ENCODE peak calls at places on chromosomes 5 and 9, in four cellular contexts. P, W, R and D are unnamed samples.

GRCh38 chr5:36414869-36415282 is 113.2 kb upstream of the RANBP3L start:
- DNase-seq in W (peak; percentile 65), P (peak; percentile 73), R (no peak), D (no peak)

GRCh38 chr5:175195698-175196656 is 248.0 kb downstream of the DRD1 start:
- DNase-seq in P (peak; percentile 35), W (peak; percentile 33), R (no peak), D (no peak)

GRCh38 chr9:71767421-71768321 is 642 bp downstream of the CEMIP2 start:
- DNase-seq in P (no peak), R (no peak), W (no peak), D (no peak)

GRCh38 chr9:97596906-97597305 is 36.3 kb downstream of the TSTD2 start:
- DNase-seq in W (no peak), P (no peak), R (no peak), D (no peak)

GRCh38 chr5:24712947-24713346 is 68.2 kb upstream of the CDH10 start:
- DNase-seq in P (no peak), W (no peak), R (no peak), D (no peak)

GRCh38 chr5:95823241-95823737 is 763 bp upstream of the GLRX start:
- DNase-seq in W (no peak), R (no peak), P (no peak), D (no peak)

GRCh38 chr5:112960316-112960715 is 16.3 kb upstream of the DCP2 start:
- DNase-seq in P (no peak), R (no peak), W (no peak), D (no peak)

GRCh38 chr5:1801954-1802295 is 718 bp downstream of the NDUFS6 start:
- DNase-seq in W (no peak), P (no peak), R (no peak), D (no peak)

GRCh38 chr5:155049569-155050383 is 36.2 kb downstream of the KIF4B start:
- DNase-seq in P (no peak), R (no peak), W (peak; percentile 2), D (no peak)

GRCh38 chr5:7244977-7245376 is 151.0 kb upstream of the ADCY2 start:
- DNase-seq in W (no peak), R (no peak), P (no peak), D (no peak)

GRCh38 chr9:115671236-115671770 is 482.3 kb upstream of the PAPPA start:
- DNase-seq in P (peak; percentile 29), W (no peak), R (no peak), D (no peak)

GRCh38 chr9:94631599-94631998 is 7.7 kb downstream of the FBP1 start:
- DNase-seq in P (no peak), R (no peak), W (no peak), D (no peak)